ENCODE peak calls at places on chromosomes 16 and 17, in six cellular contexts. W is heart right ventricle, B is Peyer's patch, A is IMR-90, C is left lung, I is lower lobe of right lung. Z is an unnamed sample.

GRCh38 chr16:31141489-31142108 is 6.1 kb upstream of the PRSS8 start:
- DNase-seq in W (peak; percentile 38), B (no peak), A (peak; percentile 84), C (peak; percentile 73), I (no peak), Z (peak; percentile 54)

GRCh38 chr17:66412857-66413563 is 110.6 kb downstream of the PRKCA start:
- DNase-seq in W (no peak), B (no peak), A (no peak), C (no peak), I (no peak), Z (no peak)

GRCh38 chr17:4877089-4877488 is 22.2 kb upstream of the C17orf107 start:
- DNase-seq in W (no peak), B (no peak), A (no peak), C (peak; percentile 29), I (no peak), Z (no peak)

GRCh38 chr16:56871172-56871593 is 6.2 kb downstream of the SLC12A3 start:
- DNase-seq in W (no peak), B (peak; percentile 69), A (peak; percentile 53), C (no peak), I (no peak), Z (no peak)

GRCh38 chr17:78617371-78618061 is 40.3 kb upstream of the DNAH17 start:
- DNase-seq in W (no peak), B (no peak), A (no peak), C (no peak), I (no peak), Z (no peak)

GRCh38 chr16:29727452-29727851 is 18.3 kb downstream of the C16orf54 start:
- DNase-seq in W (no peak), B (no peak), A (no peak), C (no peak), I (no peak), Z (no peak)

GRCh38 chr17:78765821-78766220 is 16.3 kb downstream of the CYTH1 start:
- DNase-seq in W (no peak), B (no peak), A (no peak), C (no peak), I (no peak), Z (no peak)

GRCh38 chr16:6104423-6104822 is 1006.8 kb upstream of the EEF2KMT start:
- DNase-seq in W (no peak), B (no peak), A (no peak), C (no peak), I (no peak), Z (no peak)

GRCh38 chr17:11485802-11486421 is 112.4 kb upstream of the DNAH9 start:
- DNase-seq in W (no peak), B (no peak), A (no peak), C (no peak), I (no peak), Z (peak; percentile 14)

GRCh38 chr17:57481901-57482300 is 225.6 kb downstream of the MSI2 start:
- DNase-seq in W (no peak), B (no peak), A (peak; percentile 100), C (no peak), I (no peak), Z (peak; percentile 32)

DNA sequence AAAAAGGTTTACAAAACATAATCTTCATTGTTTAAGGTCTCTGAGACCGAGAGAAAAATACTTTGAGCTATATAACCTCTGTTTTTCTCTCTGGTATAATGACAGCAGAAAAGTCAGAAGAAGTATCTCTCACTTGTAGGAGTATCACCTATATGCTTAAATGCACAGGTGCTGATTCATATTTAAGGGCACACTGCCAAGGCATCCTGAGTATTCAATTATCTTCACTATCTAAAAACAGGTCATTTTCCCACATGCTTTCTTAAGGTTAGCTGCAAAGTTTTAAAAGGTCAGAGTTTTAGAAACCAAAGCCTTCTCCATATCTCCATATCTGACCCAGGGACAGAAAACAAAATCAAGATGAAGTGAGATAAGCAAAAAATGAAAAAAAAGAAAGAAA is 99.3 kb upstream of the C17orf78 start:
- DNase-seq in W (no peak), B (no peak), A (peak; percentile 9), C (no peak), I (no peak), Z (no peak)
- H3K4me1 ChIP-seq in W (no peaks in the 10 kb centered on the region), B (no peaks in the 10 kb centered on the region), A (no peaks in the 10 kb centered on the region), C (peaks cover 4% of the 10 kb centered on the region), I (peaks cover 19% of the 10 kb centered on the region), Z (peaks cover 4% of the 10 kb centered on the region)

GRCh38 chr17:81906476-81907218 is 4.6 kb downstream of the PCYT2 start:
- DNase-seq in W (peak; percentile 14), B (no peak), A (no peak), C (no peak), I (no peak), Z (no peak)
- TF ChIP-seq CTCF in W (no peak), B (no peak), A (peak; percentile 5), C (no peak), I (no peak), Z (no peak)

GRCh38 chr17:45315583-45316270 is 1.1 kb downstream of the MAP3K14 start:
- DNase-seq in W (no peak), B (no peak), A (no peak), C (no peak), I (no peak), Z (no peak)
- H3K4me1 ChIP-seq in W (peaks cover 50% of the 10 kb centered on the region), B (peaks cover 22% of the 10 kb centered on the region), A (peaks cover 50% of the 10 kb centered on the region), C (peaks cover 43% of the 10 kb centered on the region), I (peaks cover 69% of the 10 kb centered on the region), Z (peaks cover 19% of the 10 kb centered on the region)

GRCh38 chr16:27171584-27171983 is 31.7 kb upstream of the KDM8 start:
- DNase-seq in W (no peak), B (no peak), A (no peak), C (no peak), I (no peak), Z (no peak)

GRCh38 chr16:27174007-27174406 is 29.3 kb upstream of the KDM8 start:
- DNase-seq in W (no peak), B (peak; percentile 77), A (no peak), C (no peak), I (no peak), Z (no peak)

GRCh38 chr16:27168790-27169189 is 34.5 kb upstream of the KDM8 start:
- DNase-seq in W (no peak), B (no peak), A (no peak), C (no peak), I (no peak), Z (no peak)

GRCh38 chr16:27174798-27175197 is 28.5 kb upstream of the KDM8 start:
- DNase-seq in W (no peak), B (peak; percentile 63), A (peak; percentile 53), C (no peak), I (no peak), Z (no peak)

GRCh38 chr16:27169511-27170071 is 33.7 kb upstream of the KDM8 start:
- DNase-seq in W (no peak), B (peak; percentile 76), A (peak; percentile 89), C (no peak), I (no peak), Z (no peak)
- TF ChIP-seq CTCF in W (no peak), B (no peak), A (peak; percentile 28), C (no peak), I (no peak), Z (no peak)

GRCh38 chr17:50244771-50245170 is 29.5 kb upstream of the TMEM92 start:
- DNase-seq in W (no peak), B (no peak), A (no peak), C (no peak), I (no peak), Z (no peak)

GRCh38 chr17:50249887-50250286 is 24.4 kb upstream of the TMEM92 start:
- DNase-seq in W (no peak), B (no peak), A (no peak), C (no peak), I (no peak), Z (no peak)

GRCh38 chr17:50248255-50248654 is 26.0 kb upstream of the TMEM92 start:
- DNase-seq in W (no peak), B (no peak), A (no peak), C (no peak), I (no peak), Z (no peak)
- H3K4me1 ChIP-seq in W (no peaks in the 10 kb centered on the region), B (no peaks in the 10 kb centered on the region), A (no peaks in the 10 kb centered on the region), C (no peaks in the 10 kb centered on the region), I (no peaks in the 10 kb centered on the region), Z (no peaks in the 10 kb centered on the region)

DNA sequence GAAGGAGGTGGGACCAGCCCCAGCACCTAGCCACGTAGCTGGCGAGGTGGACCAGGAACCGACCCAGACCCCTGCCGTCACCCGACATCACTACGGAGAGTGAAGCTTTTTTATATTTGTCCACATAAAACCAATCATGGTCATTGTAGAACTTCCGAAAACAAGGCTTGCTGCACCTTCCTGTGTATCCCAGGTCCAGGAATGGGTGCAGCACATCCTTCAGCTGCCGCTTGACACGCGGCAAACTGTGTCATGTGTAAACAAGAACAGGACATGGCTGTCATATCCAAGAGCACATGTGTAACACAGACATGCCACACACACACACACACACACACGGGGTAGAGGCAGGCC is 1.4 kb downstream of the HBQ1 start:
- DNase-seq in W (no peak), B (no peak), A (no peak), C (no peak), I (no peak), Z (no peak)
- TF ChIP-seq CTCF in W (no peak), B (no peak), A (no peak), C (peak; percentile 36), I (peak; percentile 26), Z (no peak)

GRCh38 chr17:30172560-30172959 is 55.9 kb downstream of the NSRP1 start:
- DNase-seq in W (no peak), B (no peak), A (no peak), C (no peak), I (no peak), Z (no peak)
- H3K4me1 ChIP-seq in W (no peaks in the 10 kb centered on the region), B (no peaks in the 10 kb centered on the region), A (no peaks in the 10 kb centered on the region), C (no peaks in the 10 kb centered on the region), I (no peaks in the 10 kb centered on the region), Z (no peaks in the 10 kb centered on the region)

DNA sequence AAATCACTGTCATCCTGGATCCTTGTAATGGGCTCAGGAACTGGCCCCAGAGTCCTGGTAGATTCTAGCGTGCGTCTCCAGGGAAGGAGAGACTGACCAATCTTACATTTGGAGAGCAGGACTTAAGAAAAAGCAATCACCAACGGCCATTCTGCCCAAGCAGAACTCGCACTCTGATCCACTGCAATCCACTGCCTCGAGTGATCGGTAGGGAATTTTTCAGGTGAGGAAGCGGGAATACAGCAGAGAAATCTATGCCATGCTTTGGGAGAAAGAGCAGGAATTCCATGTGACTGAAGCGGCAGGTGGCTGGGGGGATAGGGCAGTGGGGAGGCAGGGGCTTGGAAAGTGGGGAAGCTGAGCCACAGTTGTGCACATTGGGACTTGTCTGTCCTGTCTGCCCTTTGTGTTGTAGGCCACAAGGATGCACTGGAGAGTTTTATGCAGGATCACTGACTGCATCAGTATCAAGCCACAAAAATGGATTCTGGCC is 143.9 kb upstream of the HS3ST2 start:
- DNase-seq in W (no peak), B (no peak), A (no peak), C (no peak), I (no peak), Z (no peak)
- TF ChIP-seq CTCF in W (no peak), B (no peak), A (no peak), C (no peak), I (no peak), Z (no peak)